ENCODE peak calls at places on chromosomes 5 and 9, in ten cellular contexts. One of them, this sample, is unnamed.

GRCh38 chr9:136031741-136032638 is 63.1 kb downstream of the NACC2 start:
- DNase-seq in transverse colon: no peak
- DNase-seq in HT1080: no peak
- DNase-seq in vagina: no peak
- DNase-seq in immature natural killer cell: no peak
- DNase-seq in activated T-cell treated with anti-CD3 and anti-CD28 coated beads, Interleukin-2, amount 50 U/mL, for 48 hours: no peak
- DNase-seq in GM06990: no peak
- DNase-seq in activated gamma-delta T cell treated with anti-CD3 and anti-CD28 coated beads, Interleukin-2, amount 50 U/mL, for 16 hours: no peak
- DNase-seq in Daoy: no peak
- DNase-seq in GM12865: no peak
- DNase-seq in this sample: no peak

GRCh38 chr9:120439147-120439546 is 140.8 kb downstream of the CDK5RAP2 start:
- DNase-seq in transverse colon: no peak
- DNase-seq in HT1080: peak
- DNase-seq in vagina: no peak
- DNase-seq in immature natural killer cell: no peak
- DNase-seq in activated T-cell treated with anti-CD3 and anti-CD28 coated beads, Interleukin-2, amount 50 U/mL, for 48 hours: peak
- DNase-seq in GM06990: peak
- DNase-seq in activated gamma-delta T cell treated with anti-CD3 and anti-CD28 coated beads, Interleukin-2, amount 50 U/mL, for 16 hours: no peak
- DNase-seq in Daoy: peak
- DNase-seq in GM12865: peak
- DNase-seq in this sample: peak

GRCh38 chr9:124054671-124055212 is 43.2 kb downstream of the LHX2 start:
- DNase-seq in transverse colon: no peak
- DNase-seq in HT1080: peak
- DNase-seq in vagina: no peak
- DNase-seq in immature natural killer cell: peak
- DNase-seq in activated T-cell treated with anti-CD3 and anti-CD28 coated beads, Interleukin-2, amount 50 U/mL, for 48 hours: peak
- DNase-seq in GM06990: peak
- DNase-seq in activated gamma-delta T cell treated with anti-CD3 and anti-CD28 coated beads, Interleukin-2, amount 50 U/mL, for 16 hours: no peak
- DNase-seq in Daoy: peak
- DNase-seq in GM12865: peak
- DNase-seq in this sample: no peak

GRCh38 chr9:99092643-99093491 is 12.0 kb upstream of the TGFBR1 start:
- DNase-seq in transverse colon: no peak
- DNase-seq in HT1080: no peak
- DNase-seq in vagina: no peak
- DNase-seq in immature natural killer cell: no peak
- DNase-seq in activated T-cell treated with anti-CD3 and anti-CD28 coated beads, Interleukin-2, amount 50 U/mL, for 48 hours: peak
- DNase-seq in GM06990: no peak
- DNase-seq in activated gamma-delta T cell treated with anti-CD3 and anti-CD28 coated beads, Interleukin-2, amount 50 U/mL, for 16 hours: peak
- DNase-seq in Daoy: no peak
- DNase-seq in GM12865: no peak
- DNase-seq in this sample: peak

GRCh38 chr9:20014168-20014567 is 225.3 kb upstream of the SLC24A2 start:
- DNase-seq in transverse colon: no peak
- DNase-seq in HT1080: no peak
- DNase-seq in vagina: no peak
- DNase-seq in immature natural killer cell: no peak
- DNase-seq in activated T-cell treated with anti-CD3 and anti-CD28 coated beads, Interleukin-2, amount 50 U/mL, for 48 hours: no peak
- DNase-seq in GM06990: no peak
- DNase-seq in activated gamma-delta T cell treated with anti-CD3 and anti-CD28 coated beads, Interleukin-2, amount 50 U/mL, for 16 hours: no peak
- DNase-seq in Daoy: no peak
- DNase-seq in GM12865: no peak
- DNase-seq in this sample: no peak

GRCh38 chr5:74685979-74686631 is 1.1 kb downstream of the HEXB start:
- DNase-seq in transverse colon: no peak
- DNase-seq in HT1080: peak
- DNase-seq in vagina: no peak
- DNase-seq in immature natural killer cell: peak
- DNase-seq in activated T-cell treated with anti-CD3 and anti-CD28 coated beads, Interleukin-2, amount 50 U/mL, for 48 hours: peak
- DNase-seq in GM06990: peak
- DNase-seq in activated gamma-delta T cell treated with anti-CD3 and anti-CD28 coated beads, Interleukin-2, amount 50 U/mL, for 16 hours: no peak
- DNase-seq in Daoy: peak
- DNase-seq in GM12865: peak
- DNase-seq in this sample: peak

GRCh38 chr9:99253772-99254431 is 31.8 kb downstream of the SEC61B start:
- DNase-seq in transverse colon: peak
- DNase-seq in HT1080: peak
- DNase-seq in vagina: no peak
- DNase-seq in immature natural killer cell: peak
- DNase-seq in activated T-cell treated with anti-CD3 and anti-CD28 coated beads, Interleukin-2, amount 50 U/mL, for 48 hours: peak
- DNase-seq in GM06990: peak
- DNase-seq in activated gamma-delta T cell treated with anti-CD3 and anti-CD28 coated beads, Interleukin-2, amount 50 U/mL, for 16 hours: peak
- DNase-seq in Daoy: peak
- DNase-seq in GM12865: peak
- DNase-seq in this sample: no peak

GRCh38 chr5:180116077-180116375 is 44.5 kb upstream of the RNF130 start:
- DNase-seq in transverse colon: no peak
- DNase-seq in HT1080: no peak
- DNase-seq in vagina: no peak
- DNase-seq in immature natural killer cell: no peak
- DNase-seq in activated T-cell treated with anti-CD3 and anti-CD28 coated beads, Interleukin-2, amount 50 U/mL, for 48 hours: no peak
- DNase-seq in GM06990: no peak
- DNase-seq in activated gamma-delta T cell treated with anti-CD3 and anti-CD28 coated beads, Interleukin-2, amount 50 U/mL, for 16 hours: no peak
- DNase-seq in Daoy: no peak
- DNase-seq in GM12865: no peak
- DNase-seq in this sample: no peak

GRCh38 chr9:122810306-122810946 is 10.5 kb downstream of the OR1K1 start:
- DNase-seq in transverse colon: peak
- DNase-seq in HT1080: peak
- DNase-seq in vagina: no peak
- DNase-seq in immature natural killer cell: peak
- DNase-seq in activated T-cell treated with anti-CD3 and anti-CD28 coated beads, Interleukin-2, amount 50 U/mL, for 48 hours: peak
- DNase-seq in GM06990: peak
- DNase-seq in activated gamma-delta T cell treated with anti-CD3 and anti-CD28 coated beads, Interleukin-2, amount 50 U/mL, for 16 hours: peak
- DNase-seq in Daoy: peak
- DNase-seq in GM12865: peak
- DNase-seq in this sample: peak

GRCh38 chr5:115298811-115299210 is 2.4 kb upstream of the CCDC112 start:
- DNase-seq in transverse colon: no peak
- DNase-seq in HT1080: no peak
- DNase-seq in vagina: no peak
- DNase-seq in immature natural killer cell: no peak
- DNase-seq in activated T-cell treated with anti-CD3 and anti-CD28 coated beads, Interleukin-2, amount 50 U/mL, for 48 hours: no peak
- DNase-seq in GM06990: no peak
- DNase-seq in activated gamma-delta T cell treated with anti-CD3 and anti-CD28 coated beads, Interleukin-2, amount 50 U/mL, for 16 hours: no peak
- DNase-seq in Daoy: no peak
- DNase-seq in GM12865: no peak
- DNase-seq in this sample: no peak

GRCh38 chr5:135203593-135204036 is 169.6 kb upstream of the PITX1 start:
- DNase-seq in transverse colon: no peak
- DNase-seq in HT1080: peak
- DNase-seq in vagina: no peak
- DNase-seq in immature natural killer cell: no peak
- DNase-seq in activated T-cell treated with anti-CD3 and anti-CD28 coated beads, Interleukin-2, amount 50 U/mL, for 48 hours: no peak
- DNase-seq in GM06990: no peak
- DNase-seq in activated gamma-delta T cell treated with anti-CD3 and anti-CD28 coated beads, Interleukin-2, amount 50 U/mL, for 16 hours: no peak
- DNase-seq in Daoy: no peak
- DNase-seq in GM12865: peak
- DNase-seq in this sample: peak

GRCh38 chr9:17018001-17018491 is 116.8 kb upstream of the CNTLN start:
- DNase-seq in transverse colon: no peak
- DNase-seq in HT1080: no peak
- DNase-seq in vagina: no peak
- DNase-seq in immature natural killer cell: no peak
- DNase-seq in activated T-cell treated with anti-CD3 and anti-CD28 coated beads, Interleukin-2, amount 50 U/mL, for 48 hours: no peak
- DNase-seq in GM06990: no peak
- DNase-seq in activated gamma-delta T cell treated with anti-CD3 and anti-CD28 coated beads, Interleukin-2, amount 50 U/mL, for 16 hours: no peak
- DNase-seq in Daoy: peak
- DNase-seq in GM12865: no peak
- DNase-seq in this sample: no peak

GRCh38 chr9:116190595-116190994 is 37.0 kb downstream of the PAPPA start:
- DNase-seq in transverse colon: no peak
- DNase-seq in HT1080: no peak
- DNase-seq in vagina: no peak
- DNase-seq in immature natural killer cell: no peak
- DNase-seq in activated T-cell treated with anti-CD3 and anti-CD28 coated beads, Interleukin-2, amount 50 U/mL, for 48 hours: no peak
- DNase-seq in GM06990: no peak
- DNase-seq in activated gamma-delta T cell treated with anti-CD3 and anti-CD28 coated beads, Interleukin-2, amount 50 U/mL, for 16 hours: no peak
- DNase-seq in Daoy: no peak
- DNase-seq in GM12865: no peak
- DNase-seq in this sample: no peak

This sample was measured in small intestine.